ENCODE peak calls at places on chromosomes 16 and 17, in six cellular contexts. One of them, this sample, is unnamed.

GRCh38 chr16:14509055-14509454 is 121.0 kb downstream of the PARN start:
- DNase-seq in SW480: no peak
- DNase-seq in renal cortical epithelial cell: peak; percentile 75
- DNase-seq in HCEC 1CT: peak; percentile 17
- DNase-seq in NCI-H510A treated with DMSO at 0.1 percent for 48 hours: no peak
- DNase-seq in ovary: no peak
- DNase-seq in this sample: no peak

GRCh38 chr16:67027046-67027445 is 1.9 kb upstream of the CBFB start:
- DNase-seq in renal cortical epithelial cell: no peak
- DNase-seq in HCEC 1CT: no peak
- DNase-seq in ovary: no peak
- DNase-seq in NCI-H510A treated with DMSO at 0.1 percent for 48 hours: no peak
- DNase-seq in SW480: no peak
- DNase-seq in this sample: no peak

GRCh38 chr16:89895482-89896250 is 22.3 kb downstream of the TCF25 start:
- DNase-seq in renal cortical epithelial cell: no peak
- DNase-seq in HCEC 1CT: no peak
- DNase-seq in NCI-H510A treated with DMSO at 0.1 percent for 48 hours: no peak
- DNase-seq in ovary: no peak
- DNase-seq in SW480: no peak
- DNase-seq in this sample: no peak

GRCh38 chr16:27690604-27691003 is 140.7 kb downstream of the KATNIP start:
- DNase-seq in HCEC 1CT: peak; percentile 35
- DNase-seq in NCI-H510A treated with DMSO at 0.1 percent for 48 hours: peak; percentile 20
- DNase-seq in ovary: no peak
- DNase-seq in SW480: peak; percentile 33
- DNase-seq in renal cortical epithelial cell: no peak
- DNase-seq in this sample: peak; percentile 45

GRCh38 chr16:57904101-57904500 is 66.8 kb downstream of the CNGB1 start:
- DNase-seq in NCI-H510A treated with DMSO at 0.1 percent for 48 hours: no peak
- DNase-seq in ovary: no peak
- DNase-seq in SW480: no peak
- DNase-seq in renal cortical epithelial cell: no peak
- DNase-seq in HCEC 1CT: no peak
- DNase-seq in this sample: no peak

GRCh38 chr16:11011326-11011725 is 67.0 kb downstream of the CLEC16A start:
- DNase-seq in ovary: no peak
- DNase-seq in HCEC 1CT: no peak
- DNase-seq in NCI-H510A treated with DMSO at 0.1 percent for 48 hours: no peak
- DNase-seq in renal cortical epithelial cell: no peak
- DNase-seq in SW480: no peak
- DNase-seq in this sample: no peak

GRCh38 chr16:21302898-21303528 is 24.9 kb upstream of the CRYM start:
- DNase-seq in SW480: peak; percentile 54
- DNase-seq in ovary: no peak
- DNase-seq in renal cortical epithelial cell: peak; percentile 78
- DNase-seq in NCI-H510A treated with DMSO at 0.1 percent for 48 hours: no peak
- DNase-seq in HCEC 1CT: peak; percentile 95
- DNase-seq in this sample: peak; percentile 75

GRCh38 chr17:81527591-81528383 is at the start of gene FSCN2:
- DNase-seq in SW480: peak; percentile 64
- DNase-seq in ovary: no peak
- DNase-seq in renal cortical epithelial cell: no peak
- DNase-seq in HCEC 1CT: no peak
- DNase-seq in NCI-H510A treated with DMSO at 0.1 percent for 48 hours: no peak
- DNase-seq in this sample: peak; percentile 57

GRCh38 chr16:85057948-85058347 is 30.4 kb downstream of the KIAA0513 start:
- DNase-seq in SW480: no peak
- DNase-seq in ovary: no peak
- DNase-seq in NCI-H510A treated with DMSO at 0.1 percent for 48 hours: no peak
- DNase-seq in renal cortical epithelial cell: no peak
- DNase-seq in HCEC 1CT: no peak
- DNase-seq in this sample: no peak

GRCh38 chr16:88455610-88456355 is 2.7 kb downstream of the ZFPM1 start:
- DNase-seq in renal cortical epithelial cell: peak; percentile 72
- DNase-seq in SW480: peak; percentile 57
- DNase-seq in NCI-H510A treated with DMSO at 0.1 percent for 48 hours: no peak
- DNase-seq in HCEC 1CT: peak; percentile 21
- DNase-seq in ovary: no peak
- DNase-seq in this sample: peak; percentile 61

GRCh38 chr16:75060708-75061107 is 55.9 kb downstream of the LDHD start:
- DNase-seq in SW480: no peak
- DNase-seq in HCEC 1CT: no peak
- DNase-seq in renal cortical epithelial cell: no peak
- DNase-seq in NCI-H510A treated with DMSO at 0.1 percent for 48 hours: no peak
- DNase-seq in ovary: no peak
- DNase-seq in this sample: no peak

GRCh38 chr17:48358203-48358602 is 71.8 kb downstream of the SKAP1 start:
- DNase-seq in HCEC 1CT: no peak
- DNase-seq in SW480: no peak
- DNase-seq in ovary: no peak
- DNase-seq in NCI-H510A treated with DMSO at 0.1 percent for 48 hours: no peak
- DNase-seq in renal cortical epithelial cell: no peak
- DNase-seq in this sample: no peak

GRCh38 chr16:72474511-72475123 is 302.7 kb upstream of the PMFBP1 start:
- DNase-seq in renal cortical epithelial cell: peak; percentile 99
- DNase-seq in HCEC 1CT: peak; percentile 83
- DNase-seq in NCI-H510A treated with DMSO at 0.1 percent for 48 hours: no peak
- DNase-seq in ovary: no peak
- DNase-seq in SW480: peak; percentile 73
- DNase-seq in this sample: peak; percentile 83

GRCh38 chr16:839643-840408 is 39.3 kb upstream of the GNG13 start:
- DNase-seq in SW480: no peak
- DNase-seq in renal cortical epithelial cell: no peak
- DNase-seq in ovary: no peak
- DNase-seq in NCI-H510A treated with DMSO at 0.1 percent for 48 hours: no peak
- DNase-seq in HCEC 1CT: no peak
- DNase-seq in this sample: no peak

GRCh38 chr17:31900877-31901276 is 631 bp downstream of the UTP6 start:
- DNase-seq in NCI-H510A treated with DMSO at 0.1 percent for 48 hours: no peak
- DNase-seq in SW480: peak; percentile 37
- DNase-seq in ovary: no peak
- DNase-seq in renal cortical epithelial cell: peak; percentile 49
- DNase-seq in HCEC 1CT: peak; percentile 21
- DNase-seq in this sample: peak; percentile 33